ENCODE peak calls at places on chromosome 2, in nine cellular contexts. J is PC-9; R is transverse colon; S is body of pancreas; P is neural progenitor cell; F is PC-3; Z is CD4-positive, alpha-beta memory T cell; T is heart right ventricle; O is right atrium auricular region. Y is an unnamed sample.
A peak's percentile ranks its signal among the peaks of the same experiment; 100 is the strongest.

GRCh38 chr2:181077128-181077709 is 96.8 kb downstream of the UBE2E3 start:
- DNase-seq in O (no peak), J (no peak), S (no peak), R (no peak), P (peak; percentile 68), F (peak; percentile 74), Z (peak; percentile 36), T (no peak), Y (no peak)

GRCh38 chr2:19819097-19820065 is 82.4 kb downstream of the TTC32 start:
- DNase-seq in F (peak; percentile 93), O (peak; percentile 56), S (no peak), Z (no peak), P (no peak), J (peak; percentile 74), R (no peak), T (no peak), Y (no peak)

GRCh38 chr2:165219491-165219890 is 15.6 kb upstream of the SCN3A start:
- DNase-seq in O (no peak), R (no peak), J (no peak), P (peak; percentile 34), T (no peak), S (no peak), F (peak; percentile 19), Z (no peak), Y (no peak)

GRCh38 chr2:8510519-8510918 is 171.3 kb upstream of the ID2 start:
- DNase-seq in T (peak; percentile 42), F (no peak), J (no peak), P (no peak), S (no peak), R (no peak), Z (no peak), O (no peak), Y (peak; percentile 78)

GRCh38 chr2:96927420-96928171 is 57.7 kb upstream of the SEMA4C start:
- DNase-seq in T (peak; percentile 56), F (peak; percentile 59), Z (no peak), S (peak; percentile 44), P (no peak), J (peak; percentile 65), O (no peak), R (peak; percentile 52), Y (peak; percentile 55)

GRCh38 chr2:71157124-71157802 is 26.8 kb downstream of the MPHOSPH10 start:
- DNase-seq in T (peak; percentile 43), R (peak; percentile 59), O (no peak), F (peak; percentile 67), P (peak; percentile 90), J (peak; percentile 34), Z (no peak), S (peak; percentile 44), Y (peak; percentile 27)

GRCh38 chr2:10109311-10109710 is 13.2 kb upstream of the RRM2 start:
- DNase-seq in S (no peak), O (no peak), F (no peak), P (no peak), Z (no peak), R (no peak), J (no peak), T (no peak), Y (no peak)

GRCh38 chr2:100004959-100005387 is 137.4 kb downstream of the AFF3 start:
- DNase-seq in P (no peak), S (no peak), R (no peak), J (no peak), O (no peak), T (no peak), Z (no peak), F (no peak), Y (no peak)

GRCh38 chr2:165149439-165149838 is 54.4 kb downstream of the SCN3A start:
- DNase-seq in J (no peak), T (no peak), F (no peak), Z (no peak), P (no peak), S (no peak), O (no peak), R (no peak), Y (no peak)

GRCh38 chr2:74417763-74418162 is 3.7 kb downstream of the C2orf81 start:
- DNase-seq in F (no peak), O (no peak), R (no peak), T (no peak), Z (no peak), J (no peak), S (no peak), P (no peak), Y (no peak)

GRCh38 chr2:99682280-99683060 is 192.7 kb upstream of the REV1 start:
- DNase-seq in F (no peak), P (no peak), Z (no peak), R (no peak), T (no peak), J (no peak), S (no peak), O (peak; percentile 40), Y (no peak)

GRCh38 chr2:190105554-190105953 is 43.0 kb upstream of the MSTN start:
- DNase-seq in S (no peak), P (no peak), F (peak; percentile 28), J (no peak), R (no peak), T (no peak), O (no peak), Z (no peak), Y (no peak)

DNA sequence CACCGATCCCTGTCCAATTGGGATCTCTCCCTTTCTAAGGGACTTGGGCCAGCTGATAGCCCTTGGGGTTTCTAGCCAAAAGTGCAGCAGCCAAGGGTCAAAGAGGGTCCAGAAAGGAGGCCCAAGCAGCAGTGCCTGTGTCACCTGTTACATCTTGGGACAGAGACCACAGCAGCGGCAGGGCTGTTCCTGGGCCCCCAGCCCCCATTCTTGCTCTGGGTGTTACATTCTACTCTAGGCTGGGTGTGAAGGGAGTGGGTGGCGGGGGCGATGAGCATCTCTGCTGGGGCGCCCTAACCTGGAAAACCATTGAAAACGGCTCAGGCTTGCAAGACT is 1.2 kb downstream of the PAX3 start:
- DNase-seq in S (no peak), T (no peak), J (no peak), Z (no peak), O (no peak), R (no peak), P (peak; percentile 49), F (no peak), Y (no peak)
- H3K4me3 ChIP-seq in S (no peak overlapping the region), T (no peak overlapping the region), J (no peak overlapping the region), Z (no peak overlapping the region), O (no peak overlapping the region), R (no peak overlapping the region), P (peak overlapping the region; percentile 36), F (no peak overlapping the region), Y (no peak overlapping the region)

GRCh38 chr2:176768185-176768584 is 444.4 kb upstream of the HNRNPA3 start:
- DNase-seq in Z (no peak), F (peak; percentile 33), J (no peak), R (peak; percentile 36), O (no peak), P (no peak), S (peak; percentile 59), T (no peak), Y (no peak)
- H3K4me1 ChIP-seq in Z (no peaks in the 10 kb centered on the region), F (no peaks in the 10 kb centered on the region), J (no peaks in the 10 kb centered on the region), R (no peaks in the 10 kb centered on the region), O (no peaks in the 10 kb centered on the region), P (peaks cover 18% of the 10 kb centered on the region), S (no peaks in the 10 kb centered on the region), T (no peaks in the 10 kb centered on the region), Y (no peaks in the 10 kb centered on the region)

GRCh38 chr2:237700583-237701032 is 73.2 kb downstream of the LRRFIP1 start:
- DNase-seq in P (no peak), S (no peak), R (peak; percentile 46), J (no peak), T (peak; percentile 84), F (no peak), O (peak; percentile 79), Z (peak; percentile 94), Y (peak; percentile 73)

GRCh38 chr2:237701859-237702370 is 74.5 kb downstream of the LRRFIP1 start:
- DNase-seq in P (no peak), Z (no peak), O (no peak), J (no peak), T (no peak), S (no peak), F (no peak), R (no peak), Y (no peak)

GRCh38 chr2:237701033-237701858 is 73.9 kb downstream of the LRRFIP1 start:
- DNase-seq in Z (peak; percentile 64), S (no peak), P (no peak), R (no peak), J (no peak), F (no peak), O (no peak), T (no peak), Y (no peak)

GRCh38 chr2:237698338-237698694 is 70.9 kb downstream of the LRRFIP1 start:
- DNase-seq in F (no peak), T (no peak), Z (no peak), J (no peak), R (no peak), P (no peak), S (no peak), O (no peak), Y (no peak)

GRCh38 chr2:237699870-237700582 is 72.6 kb downstream of the LRRFIP1 start:
- DNase-seq in J (no peak), P (no peak), Z (no peak), R (no peak), T (no peak), O (no peak), F (no peak), S (no peak), Y (no peak)
- H3K27ac ChIP-seq in J (no peak overlapping the region), P (no peak overlapping the region), Z (peak overlapping the region; percentile 70), R (peak overlapping the region; percentile 98), T (peak overlapping the region; percentile 42), O (peak overlapping the region; percentile 80), F (no peak overlapping the region), S (peak overlapping the region; percentile 38), Y (peak overlapping the region; percentile 97)

DNA sequence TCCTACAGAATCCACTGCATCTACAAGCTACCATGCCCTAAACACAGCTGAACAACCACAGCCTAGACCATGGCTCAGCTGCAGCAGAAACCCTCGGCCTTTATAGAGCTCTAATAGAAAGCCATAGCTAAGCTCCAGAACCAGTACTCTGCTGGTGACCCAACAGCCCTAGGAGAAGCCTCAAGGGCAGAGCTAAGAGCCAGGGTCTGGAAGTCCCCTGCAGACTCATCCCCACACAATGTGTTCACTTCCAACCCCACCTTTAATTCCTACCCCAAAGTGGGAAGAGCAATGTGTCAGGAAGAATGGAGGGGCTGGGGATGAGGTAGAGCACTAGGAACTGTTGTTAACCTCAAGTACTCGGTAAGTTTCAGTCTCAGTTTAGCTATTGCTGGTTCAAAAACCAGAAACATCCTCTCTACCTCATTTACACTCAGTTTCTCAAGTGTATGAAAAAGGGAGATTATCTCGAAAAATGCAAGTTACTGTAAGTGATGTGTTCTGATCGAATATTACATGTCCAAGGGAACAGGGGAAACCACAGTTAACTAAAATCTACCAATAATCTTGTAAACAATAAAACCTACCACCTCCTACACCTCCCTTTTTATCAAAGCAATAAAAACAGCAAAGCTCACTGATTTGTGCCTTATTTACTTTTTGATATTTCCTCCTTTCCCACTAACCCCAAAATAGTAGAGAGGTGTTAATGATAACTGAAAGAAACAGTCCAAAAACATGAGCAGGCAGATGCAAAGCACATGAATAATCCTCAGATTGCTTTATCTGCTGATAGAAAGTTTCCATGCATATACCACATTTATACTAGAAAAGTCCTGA is 36.2 kb downstream of the THADA start:
- DNase-seq in F (no peak), Z (no peak), J (no peak), T (no peak), P (no peak), O (no peak), R (no peak), S (no peak), Y (no peak)
- H3K4me3 ChIP-seq in F (no peak overlapping the region), Z (no peak overlapping the region), J (no peak overlapping the region), T (no peak overlapping the region), P (no peak overlapping the region), O (no peak overlapping the region), R (no peak overlapping the region), S (no peak overlapping the region), Y (no peak overlapping the region)

DNA sequence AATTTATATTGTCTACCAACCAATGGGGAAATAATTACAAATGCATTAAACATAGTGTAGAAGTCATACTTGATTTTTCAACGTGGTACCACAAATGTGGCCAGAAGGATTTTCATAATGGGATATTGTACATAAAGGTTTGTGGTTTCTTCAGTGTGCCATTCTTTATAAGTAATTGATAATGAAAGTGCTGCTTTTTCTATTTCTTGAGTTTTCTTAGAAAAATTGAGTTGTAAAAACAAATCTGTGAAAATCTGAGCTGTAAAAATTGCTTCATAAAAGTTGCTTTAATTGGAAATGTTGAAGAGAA is 103.6 kb downstream of the KYNU start:
- DNase-seq in J (no peak), R (no peak), O (no peak), S (no peak), T (no peak), P (no peak), F (no peak), Z (no peak), Y (no peak)
- H3K4me1 ChIP-seq in J (peaks cover 27% of the 10 kb centered on the region), R (no peaks in the 10 kb centered on the region), O (no peaks in the 10 kb centered on the region), S (no peaks in the 10 kb centered on the region), T (no peaks in the 10 kb centered on the region), P (no peaks in the 10 kb centered on the region), F (peaks cover 9% of the 10 kb centered on the region), Z (no peaks in the 10 kb centered on the region), Y (no peaks in the 10 kb centered on the region)